ENCODE peak calls at places on chromosomes 7 and 10, in four cellular contexts. H is Karpas-422; I is thyroid gland; L is CD8-positive, alpha-beta memory T cell. C is an unnamed sample.

GRCh38 chr7:138072726-138073125 is 3.5 kb upstream of the AKR1D1 start:
- DNase-seq in H (no peak), I (no peak), L (no peak), C (no peak)

GRCh38 chr10:69389827-69390490 is 26.8 kb downstream of the TACR2 start:
- DNase-seq in H (peak; percentile 81), I (peak; percentile 87), L (no peak), C (no peak)

GRCh38 chr7:87414400-87415188 is 60.9 kb downstream of the ABCB4 start:
- DNase-seq in H (no peak), I (peak; percentile 12), L (no peak), C (no peak)

GRCh38 chr10:76297787-76298281 is 866.4 kb downstream of the LRMDA start:
- DNase-seq in H (no peak), I (peak; percentile 72), L (no peak), C (peak; percentile 28)

GRCh38 chr10:86968271-86968993 is at the start of gene ADIRF:
- DNase-seq in H (no peak), I (peak; percentile 65), L (no peak), C (peak; percentile 75)

GRCh38 chr7:41039386-41040315 is 663.2 kb downstream of the INHBA start:
- DNase-seq in H (no peak), I (no peak), L (no peak), C (no peak)

GRCh38 chr10:43259981-43260761 is 6.7 kb downstream of the RASGEF1A start:
- DNase-seq in H (peak; percentile 36), I (peak; percentile 31), L (no peak), C (peak; percentile 52)

GRCh38 chr7:118352854-118353453 is 128.4 kb downstream of the ANKRD7 start:
- DNase-seq in H (peak; percentile 68), I (no peak), L (no peak), C (no peak)

GRCh38 chr10:112517381-112517976 is 70.5 kb downstream of the VTI1A start:
- DNase-seq in H (no peak), I (no peak), L (no peak), C (no peak)

GRCh38 chr10:119176166-119176565 is 2.4 kb downstream of the PRDX3 start:
- DNase-seq in H (no peak), I (no peak), L (no peak), C (no peak)

GRCh38 chr7:108083980-108084379 is 46.2 kb downstream of the LAMB4 start:
- DNase-seq in H (no peak), I (no peak), L (no peak), C (no peak)

GRCh38 chr7:665751-666453 is 60.6 kb upstream of the DNAAF5 start:
- DNase-seq in H (no peak), I (no peak), L (no peak), C (peak; percentile 11)

GRCh38 chr7:17530249-17530648 is 231.8 kb downstream of the AHR start:
- DNase-seq in H (no peak), I (no peak), L (no peak), C (no peak)

GRCh38 chr7:103123529-103123928 is 25.4 kb downstream of the NAPEPLD start:
- DNase-seq in H (no peak), I (no peak), L (no peak), C (no peak)

GRCh38 chr10:33026422-33026821 is 68.4 kb upstream of the ITGB1 start:
- DNase-seq in H (no peak), I (no peak), L (no peak), C (no peak)

GRCh38 chr10:69573056-69573806 is at the start of gene NEUROG3:
- DNase-seq in H (no peak), I (no peak), L (no peak), C (no peak)

GRCh38 chr10:46546591-46547330 is 9.7 kb downstream of the GPRIN2 start:
- DNase-seq in H (no peak), I (peak; percentile 72), L (no peak), C (peak; percentile 58)

GRCh38 chr7:22675917-22676343 is 51.1 kb upstream of the IL6 start:
- DNase-seq in H (no peak), I (peak; percentile 17), L (no peak), C (no peak)

GRCh38 chr7:141045126-141045841 is 28.6 kb upstream of the TMEM178B start:
- DNase-seq in H (no peak), I (peak; percentile 27), L (no peak), C (no peak)

GRCh38 chr10:45411607-45411940 is 37.6 kb downstream of the ALOX5 start:
- DNase-seq in H (no peak), I (no peak), L (no peak), C (no peak)

GRCh38 chr10:3389093-3389492 is 216.5 kb upstream of the PITRM1 start:
- DNase-seq in H (no peak), I (no peak), L (no peak), C (peak; percentile 66)

GRCh38 chr7:2399848-2400587 is 3.4 kb upstream of the CHST12 start:
- DNase-seq in H (no peak), I (peak; percentile 89), L (no peak), C (peak; percentile 90)

GRCh38 chr10:90424730-90425129 is 433.1 kb downstream of the HTR7 start:
- DNase-seq in H (no peak), I (no peak), L (no peak), C (no peak)

GRCh38 chr7:38512704-38513103 is 118.5 kb downstream of the AMPH start:
- DNase-seq in H (no peak), I (no peak), L (no peak), C (no peak)

DNA sequence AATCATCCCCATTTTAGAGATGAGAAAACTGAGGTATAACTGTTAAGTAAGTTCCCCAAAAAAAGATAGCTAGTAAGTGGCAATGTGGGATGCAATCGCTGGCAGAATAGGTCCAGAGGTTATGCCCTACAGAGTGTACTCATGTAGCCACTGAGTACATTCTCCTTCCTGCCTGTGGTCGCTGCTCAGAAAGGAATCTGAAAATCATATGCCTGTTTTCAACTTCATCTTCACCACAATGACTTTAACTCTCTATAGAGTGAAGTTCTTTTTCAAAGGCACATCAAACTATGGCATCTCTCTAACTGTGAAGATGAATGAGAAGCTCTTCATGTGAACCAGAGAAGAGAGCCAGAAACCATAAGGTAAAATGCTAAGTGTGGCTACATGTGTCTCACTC is 162.2 kb upstream of the SLC25A13 start:
- DNase-seq in H (no peak), I (no peak), L (no peak), C (no peak)
- H3K4me3 ChIP-seq in H (no peak overlapping the region), I (no peak overlapping the region), L (no peak overlapping the region), C (no peak overlapping the region)

DNA sequence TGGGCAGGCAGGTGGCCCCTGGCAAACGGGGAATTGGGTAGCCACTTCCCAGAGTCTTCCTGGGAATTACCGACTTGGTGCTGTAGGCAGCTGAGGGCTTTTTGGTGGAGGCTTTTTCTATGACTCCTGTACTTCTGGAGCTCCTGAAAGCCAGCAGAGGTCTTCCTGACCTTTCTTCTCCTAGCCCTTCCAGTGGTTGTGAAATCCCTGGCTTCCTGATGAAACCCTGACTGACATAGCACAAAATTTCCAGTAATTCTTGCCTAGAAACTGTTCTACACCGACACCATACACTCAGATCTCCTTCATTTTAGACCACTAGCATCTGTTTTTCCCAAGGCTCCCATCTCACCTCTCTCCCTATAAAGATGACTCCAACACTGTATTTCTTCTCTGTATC is 120.2 kb downstream of the STRA8 start:
- DNase-seq in H (no peak), I (no peak), L (no peak), C (no peak)
- H3K27ac ChIP-seq in H (no peak overlapping the region), I (no peak overlapping the region), L (no peak overlapping the region), C (no peak overlapping the region)

GRCh38 chr10:26911811-26912461 is 51.2 kb upstream of the ABI1 start:
- DNase-seq in H (no peak), I (no peak), L (no peak), C (no peak)
- H3K36me3 ChIP-seq in H (no peaks in the 10 kb centered on the region), I (no peaks in the 10 kb centered on the region), L (no peaks in the 10 kb centered on the region), C (no peaks in the 10 kb centered on the region)

GRCh38 chr7:101232141-101232821 is 5.3 kb downstream of the CLDN15 start:
- DNase-seq in H (no peak), I (peak; percentile 81), L (no peak), C (peak; percentile 79)

GRCh38 chr7:101235050-101235449 is 2.6 kb downstream of the CLDN15 start:
- DNase-seq in H (no peak), I (no peak), L (no peak), C (no peak)

GRCh38 chr7:101234636-101235035 is 3.0 kb downstream of the CLDN15 start:
- DNase-seq in H (no peak), I (no peak), L (no peak), C (no peak)

GRCh38 chr7:101233907-101234547 is 3.6 kb downstream of the CLDN15 start:
- DNase-seq in H (no peak), I (no peak), L (no peak), C (no peak)

GRCh38 chr7:101231644-101232043 is 6.0 kb downstream of the CLDN15 start:
- DNase-seq in H (no peak), I (no peak), L (no peak), C (peak; percentile 28)
- H3K4me3 ChIP-seq in H (no peak overlapping the region), I (no peak overlapping the region), L (no peak overlapping the region), C (no peak overlapping the region)

GRCh38 chr7:101832681-101833375 is 15.4 kb downstream of the CUX1 start:
- DNase-seq in H (no peak), I (no peak), L (no peak), C (no peak)
- H3K27ac ChIP-seq in H (peak overlapping the region; percentile 91), I (no peak overlapping the region), L (no peak overlapping the region), C (no peak overlapping the region)

DNA sequence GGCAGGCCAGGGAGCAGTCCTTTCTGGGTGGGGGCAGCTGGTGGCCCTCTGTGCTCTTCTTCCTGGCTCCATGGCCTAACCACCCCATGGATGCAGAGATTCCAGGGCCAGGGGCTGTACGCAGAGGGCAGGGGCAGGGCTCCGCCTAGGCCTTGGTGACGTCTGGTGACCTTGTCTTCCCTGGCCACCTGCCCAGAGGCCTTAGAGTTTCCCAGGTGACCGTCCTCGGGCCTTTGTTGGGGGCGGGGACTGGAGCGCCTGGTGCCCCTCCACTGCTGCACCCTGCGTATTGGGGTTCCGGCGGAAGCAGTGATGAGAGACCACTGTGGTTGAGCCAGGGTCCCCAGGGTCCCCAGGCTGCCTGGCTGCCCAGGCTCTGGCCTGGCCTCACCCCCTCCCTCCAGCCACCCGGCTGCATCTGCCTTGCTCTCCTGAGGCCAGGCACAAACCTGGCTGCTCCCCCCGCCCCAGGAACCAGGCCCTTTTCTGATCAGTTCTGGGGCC is 10.3 kb downstream of the PWWP2B start:
- DNase-seq in H (no peak), I (peak; percentile 97), L (no peak), C (peak; percentile 98)
- H3K36me3 ChIP-seq in H (no peaks in the 10 kb centered on the region), I (peaks cover 24% of the 10 kb centered on the region), L (no peaks in the 10 kb centered on the region), C (no peaks in the 10 kb centered on the region)

DNA sequence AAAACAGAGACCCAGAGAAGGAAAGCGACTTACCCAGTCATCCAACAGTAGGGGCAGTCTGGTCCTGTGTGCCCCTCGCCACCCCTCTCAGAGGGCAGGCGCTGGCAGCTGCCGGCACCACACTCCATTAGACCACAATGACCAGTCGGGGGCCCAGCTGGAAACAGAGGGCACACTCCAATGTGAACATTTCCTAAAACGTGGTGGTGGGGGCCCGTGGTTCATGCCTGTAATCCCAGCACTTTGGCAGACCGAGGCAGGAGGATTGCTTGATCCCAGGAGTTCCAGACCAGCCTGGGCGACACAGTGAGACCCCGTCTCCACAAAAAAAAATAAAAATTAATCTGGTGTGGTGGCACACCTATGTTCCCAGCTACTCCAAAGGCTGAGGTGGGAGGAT is 912 bp upstream of the OAT start:
- DNase-seq in H (no peak), I (no peak), L (no peak), C (no peak)
- H3K4me3 ChIP-seq in H (no peak overlapping the region), I (no peak overlapping the region), L (peak overlapping the region; percentile 63), C (no peak overlapping the region)

GRCh38 chr10:74415440-74415839 is 264.4 kb downstream of the ADK start:
- DNase-seq in H (no peak), I (no peak), L (no peak), C (no peak)

GRCh38 chr10:74417397-74417796 is 266.4 kb downstream of the ADK start:
- DNase-seq in H (no peak), I (no peak), L (no peak), C (no peak)

GRCh38 chr10:74419491-74420466 is 268.8 kb downstream of the ADK start:
- DNase-seq in H (peak; percentile 81), I (no peak), L (no peak), C (no peak)

GRCh38 chr10:74418285-74418872 is 267.4 kb downstream of the ADK start:
- DNase-seq in H (no peak), I (peak; percentile 67), L (no peak), C (peak; percentile 76)
- H3K27ac ChIP-seq in H (peak overlapping the region; percentile 22), I (peak overlapping the region; percentile 50), L (peak overlapping the region; percentile 7), C (peak overlapping the region; percentile 56)

C was measured in body of pancreas.